ENCODE peak calls at places on chromosomes 5 and 9, in ten cellular contexts. One of them, this sample, is unnamed. For H3K4me1, the result is how much of the 10 kb centered on the place peaks cover.

GRCh38 chr9:135098400-135099105 is 11.1 kb downstream of the OLFM1 start:
- DNase-seq in right atrium auricular region: no peak
- DNase-seq in sigmoid colon: no peak
- DNase-seq in cardiac muscle cell: peak
- DNase-seq in ascending aorta: no peak
- DNase-seq in heart right ventricle: no peak
- DNase-seq in psoas muscle: no peak
- DNase-seq in GM23338: peak
- DNase-seq in MM.1S: peak
- DNase-seq in uterus: no peak
- DNase-seq in this sample: no peak

GRCh38 chr5:89989831-89990230 is 419.7 kb downstream of the CETN3 start:
- DNase-seq in right atrium auricular region: no peak
- DNase-seq in sigmoid colon: no peak
- DNase-seq in cardiac muscle cell: no peak
- DNase-seq in ascending aorta: no peak
- DNase-seq in heart right ventricle: no peak
- DNase-seq in psoas muscle: no peak
- DNase-seq in GM23338: no peak
- DNase-seq in MM.1S: no peak
- DNase-seq in uterus: no peak
- DNase-seq in this sample: no peak

GRCh38 chr5:172163346-172163745 is 24.7 kb downstream of the STK10 start:
- DNase-seq in right atrium auricular region: peak
- DNase-seq in sigmoid colon: no peak
- DNase-seq in cardiac muscle cell: peak
- DNase-seq in ascending aorta: no peak
- DNase-seq in heart right ventricle: no peak
- DNase-seq in psoas muscle: peak
- DNase-seq in GM23338: no peak
- DNase-seq in MM.1S: no peak
- DNase-seq in uterus: no peak
- DNase-seq in this sample: no peak

GRCh38 chr9:7782390-7783120 is 17.0 kb downstream of the DMAC1 start:
- DNase-seq in right atrium auricular region: no peak
- DNase-seq in sigmoid colon: no peak
- DNase-seq in cardiac muscle cell: no peak
- DNase-seq in ascending aorta: no peak
- DNase-seq in heart right ventricle: no peak
- DNase-seq in psoas muscle: no peak
- DNase-seq in GM23338: no peak
- DNase-seq in MM.1S: no peak
- DNase-seq in uterus: no peak
- DNase-seq in this sample: no peak

GRCh38 chr9:76704601-76705204 is 59.5 kb upstream of the PCA3 start:
- DNase-seq in right atrium auricular region: no peak
- DNase-seq in sigmoid colon: no peak
- DNase-seq in cardiac muscle cell: peak
- DNase-seq in ascending aorta: no peak
- DNase-seq in heart right ventricle: peak
- DNase-seq in psoas muscle: no peak
- DNase-seq in GM23338: peak
- DNase-seq in MM.1S: peak
- DNase-seq in uterus: no peak
- DNase-seq in this sample: no peak

GRCh38 chr5:66224273-66224672 is 80.2 kb downstream of the SREK1 start:
- DNase-seq in right atrium auricular region: no peak
- DNase-seq in sigmoid colon: no peak
- DNase-seq in cardiac muscle cell: no peak
- DNase-seq in ascending aorta: no peak
- DNase-seq in heart right ventricle: no peak
- DNase-seq in psoas muscle: no peak
- DNase-seq in GM23338: no peak
- DNase-seq in MM.1S: no peak
- DNase-seq in uterus: no peak
- DNase-seq in this sample: no peak

GRCh38 chr5:10111575-10111974 is 138.1 kb downstream of the ATPSCKMT start:
- DNase-seq in right atrium auricular region: no peak
- DNase-seq in sigmoid colon: no peak
- DNase-seq in cardiac muscle cell: peak
- DNase-seq in ascending aorta: no peak
- DNase-seq in heart right ventricle: no peak
- DNase-seq in psoas muscle: no peak
- DNase-seq in GM23338: peak
- DNase-seq in MM.1S: peak
- DNase-seq in uterus: no peak
- DNase-seq in this sample: no peak

GRCh38 chr5:176846335-176847140 is 36.2 kb downstream of the UNC5A start:
- DNase-seq in right atrium auricular region: no peak
- DNase-seq in sigmoid colon: no peak
- DNase-seq in cardiac muscle cell: no peak
- DNase-seq in ascending aorta: no peak
- DNase-seq in heart right ventricle: no peak
- DNase-seq in psoas muscle: no peak
- DNase-seq in GM23338: peak
- DNase-seq in MM.1S: no peak
- DNase-seq in uterus: no peak
- DNase-seq in this sample: no peak

GRCh38 chr9:83116026-83116425 is 53.1 kb upstream of the RASEF start:
- DNase-seq in right atrium auricular region: no peak
- DNase-seq in sigmoid colon: no peak
- DNase-seq in cardiac muscle cell: no peak
- DNase-seq in ascending aorta: no peak
- DNase-seq in heart right ventricle: no peak
- DNase-seq in psoas muscle: no peak
- DNase-seq in GM23338: no peak
- DNase-seq in MM.1S: no peak
- DNase-seq in uterus: no peak
- DNase-seq in this sample: no peak

GRCh38 chr9:83106272-83106671 is 43.3 kb upstream of the RASEF start:
- DNase-seq in right atrium auricular region: no peak
- DNase-seq in sigmoid colon: no peak
- DNase-seq in cardiac muscle cell: no peak
- DNase-seq in ascending aorta: no peak
- DNase-seq in heart right ventricle: no peak
- DNase-seq in psoas muscle: no peak
- DNase-seq in GM23338: no peak
- DNase-seq in MM.1S: no peak
- DNase-seq in uterus: no peak
- DNase-seq in this sample: no peak

GRCh38 chr9:83106772-83107171 is 43.8 kb upstream of the RASEF start:
- DNase-seq in right atrium auricular region: no peak
- DNase-seq in sigmoid colon: no peak
- DNase-seq in cardiac muscle cell: no peak
- DNase-seq in ascending aorta: no peak
- DNase-seq in heart right ventricle: no peak
- DNase-seq in psoas muscle: no peak
- DNase-seq in GM23338: no peak
- DNase-seq in MM.1S: no peak
- DNase-seq in uterus: no peak
- DNase-seq in this sample: no peak

GRCh38 chr9:83108208-83108607 is 45.3 kb upstream of the RASEF start:
- DNase-seq in right atrium auricular region: no peak
- DNase-seq in sigmoid colon: no peak
- DNase-seq in cardiac muscle cell: no peak
- DNase-seq in ascending aorta: no peak
- DNase-seq in heart right ventricle: no peak
- DNase-seq in psoas muscle: no peak
- DNase-seq in GM23338: no peak
- DNase-seq in MM.1S: no peak
- DNase-seq in uterus: no peak
- DNase-seq in this sample: no peak

DNA sequence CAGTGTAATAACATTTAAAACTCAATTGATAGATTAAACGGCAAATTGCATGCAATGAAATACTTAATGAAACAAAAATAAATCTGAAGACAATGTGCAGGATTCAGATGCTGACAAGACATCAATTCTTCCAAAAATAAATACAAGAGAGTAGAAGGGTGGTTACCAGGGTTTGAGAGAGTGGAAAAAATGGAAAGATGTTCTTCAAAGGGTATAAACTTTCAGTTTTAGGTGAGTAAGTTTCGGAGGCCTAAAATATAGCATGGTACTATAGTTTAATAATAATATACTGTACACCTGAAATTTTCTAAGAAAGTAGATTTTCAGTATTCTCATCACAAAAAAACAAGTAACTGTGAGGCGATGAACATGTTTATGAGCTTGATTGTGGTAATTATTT is 48.2 kb upstream of the RASEF start:
- DNase-seq in right atrium auricular region: no peak
- DNase-seq in sigmoid colon: no peak
- DNase-seq in cardiac muscle cell: no peak
- DNase-seq in ascending aorta: no peak
- DNase-seq in heart right ventricle: no peak
- DNase-seq in psoas muscle: no peak
- DNase-seq in GM23338: no peak
- DNase-seq in MM.1S: peak
- DNase-seq in uterus: no peak
- DNase-seq in this sample: no peak
- TF ChIP-seq CTCF in right atrium auricular region: no peak
- TF ChIP-seq CTCF in sigmoid colon: no peak
- TF ChIP-seq CTCF in cardiac muscle cell: no peak
- TF ChIP-seq CTCF in ascending aorta: no peak
- TF ChIP-seq CTCF in heart right ventricle: no peak
- TF ChIP-seq CTCF in psoas muscle: no peak
- TF ChIP-seq CTCF in GM23338: no peak
- TF ChIP-seq CTCF in MM.1S: no peak
- TF ChIP-seq CTCF in uterus: no peak
- TF ChIP-seq CTCF in this sample: no peak

GRCh38 chr9:33293782-33294181 is 3.5 kb downstream of the NFX1 start:
- DNase-seq in right atrium auricular region: no peak
- DNase-seq in sigmoid colon: no peak
- DNase-seq in cardiac muscle cell: no peak
- DNase-seq in ascending aorta: no peak
- DNase-seq in heart right ventricle: no peak
- DNase-seq in psoas muscle: no peak
- DNase-seq in GM23338: no peak
- DNase-seq in MM.1S: no peak
- DNase-seq in uterus: no peak
- DNase-seq in this sample: no peak

GRCh38 chr9:33290994-33291397 is 680 bp downstream of the NFX1 start:
- DNase-seq in right atrium auricular region: no peak
- DNase-seq in sigmoid colon: no peak
- DNase-seq in cardiac muscle cell: no peak
- DNase-seq in ascending aorta: no peak
- DNase-seq in heart right ventricle: no peak
- DNase-seq in psoas muscle: no peak
- DNase-seq in GM23338: no peak
- DNase-seq in MM.1S: peak
- DNase-seq in uterus: no peak
- DNase-seq in this sample: no peak

GRCh38 chr9:33297455-33297854 is 7.1 kb downstream of the NFX1 start:
- DNase-seq in right atrium auricular region: no peak
- DNase-seq in sigmoid colon: peak
- DNase-seq in cardiac muscle cell: no peak
- DNase-seq in ascending aorta: no peak
- DNase-seq in heart right ventricle: peak
- DNase-seq in psoas muscle: no peak
- DNase-seq in GM23338: no peak
- DNase-seq in MM.1S: peak
- DNase-seq in uterus: no peak
- DNase-seq in this sample: no peak

GRCh38 chr9:33295571-33295970 is 5.3 kb downstream of the NFX1 start:
- DNase-seq in right atrium auricular region: no peak
- DNase-seq in sigmoid colon: no peak
- DNase-seq in cardiac muscle cell: no peak
- DNase-seq in ascending aorta: no peak
- DNase-seq in heart right ventricle: no peak
- DNase-seq in psoas muscle: no peak
- DNase-seq in GM23338: no peak
- DNase-seq in MM.1S: no peak
- DNase-seq in uterus: no peak
- DNase-seq in this sample: no peak

GRCh38 chr9:33294670-33295432 is 4.5 kb downstream of the NFX1 start:
- DNase-seq in right atrium auricular region: no peak
- DNase-seq in sigmoid colon: no peak
- DNase-seq in cardiac muscle cell: no peak
- DNase-seq in ascending aorta: no peak
- DNase-seq in heart right ventricle: no peak
- DNase-seq in psoas muscle: no peak
- DNase-seq in GM23338: no peak
- DNase-seq in MM.1S: no peak
- DNase-seq in uterus: no peak
- DNase-seq in this sample: no peak
- H3K4me1 ChIP-seq in right atrium auricular region: half or more
- H3K4me1 ChIP-seq in sigmoid colon: half or more
- H3K4me1 ChIP-seq in cardiac muscle cell: under half
- H3K4me1 ChIP-seq in ascending aorta: under half
- H3K4me1 ChIP-seq in heart right ventricle: half or more
- H3K4me1 ChIP-seq in psoas muscle: half or more
- H3K4me1 ChIP-seq in GM23338: under half
- H3K4me1 ChIP-seq in MM.1S: half or more
- H3K4me1 ChIP-seq in uterus: under half
- H3K4me1 ChIP-seq in this sample: under half

GRCh38 chr5:138946241-138946623 is 71.1 kb upstream of the LRRTM2 start:
- DNase-seq in right atrium auricular region: no peak
- DNase-seq in sigmoid colon: peak
- DNase-seq in cardiac muscle cell: peak
- DNase-seq in ascending aorta: peak
- DNase-seq in heart right ventricle: no peak
- DNase-seq in psoas muscle: no peak
- DNase-seq in GM23338: no peak
- DNase-seq in MM.1S: no peak
- DNase-seq in uterus: no peak
- DNase-seq in this sample: no peak

GRCh38 chr5:138946831-138947560 is 71.9 kb upstream of the LRRTM2 start:
- DNase-seq in right atrium auricular region: no peak
- DNase-seq in sigmoid colon: peak
- DNase-seq in cardiac muscle cell: no peak
- DNase-seq in ascending aorta: peak
- DNase-seq in heart right ventricle: no peak
- DNase-seq in psoas muscle: no peak
- DNase-seq in GM23338: no peak
- DNase-seq in MM.1S: no peak
- DNase-seq in uterus: no peak
- DNase-seq in this sample: no peak

GRCh38 chr5:138943615-138944173 is 68.6 kb upstream of the LRRTM2 start:
- DNase-seq in right atrium auricular region: no peak
- DNase-seq in sigmoid colon: no peak
- DNase-seq in cardiac muscle cell: no peak
- DNase-seq in ascending aorta: no peak
- DNase-seq in heart right ventricle: no peak
- DNase-seq in psoas muscle: no peak
- DNase-seq in GM23338: no peak
- DNase-seq in MM.1S: no peak
- DNase-seq in uterus: no peak
- DNase-seq in this sample: no peak

GRCh38 chr5:138944527-138945322 is 69.6 kb upstream of the LRRTM2 start:
- DNase-seq in right atrium auricular region: no peak
- DNase-seq in sigmoid colon: no peak
- DNase-seq in cardiac muscle cell: no peak
- DNase-seq in ascending aorta: peak
- DNase-seq in heart right ventricle: no peak
- DNase-seq in psoas muscle: no peak
- DNase-seq in GM23338: no peak
- DNase-seq in MM.1S: no peak
- DNase-seq in uterus: no peak
- DNase-seq in this sample: no peak

DNA sequence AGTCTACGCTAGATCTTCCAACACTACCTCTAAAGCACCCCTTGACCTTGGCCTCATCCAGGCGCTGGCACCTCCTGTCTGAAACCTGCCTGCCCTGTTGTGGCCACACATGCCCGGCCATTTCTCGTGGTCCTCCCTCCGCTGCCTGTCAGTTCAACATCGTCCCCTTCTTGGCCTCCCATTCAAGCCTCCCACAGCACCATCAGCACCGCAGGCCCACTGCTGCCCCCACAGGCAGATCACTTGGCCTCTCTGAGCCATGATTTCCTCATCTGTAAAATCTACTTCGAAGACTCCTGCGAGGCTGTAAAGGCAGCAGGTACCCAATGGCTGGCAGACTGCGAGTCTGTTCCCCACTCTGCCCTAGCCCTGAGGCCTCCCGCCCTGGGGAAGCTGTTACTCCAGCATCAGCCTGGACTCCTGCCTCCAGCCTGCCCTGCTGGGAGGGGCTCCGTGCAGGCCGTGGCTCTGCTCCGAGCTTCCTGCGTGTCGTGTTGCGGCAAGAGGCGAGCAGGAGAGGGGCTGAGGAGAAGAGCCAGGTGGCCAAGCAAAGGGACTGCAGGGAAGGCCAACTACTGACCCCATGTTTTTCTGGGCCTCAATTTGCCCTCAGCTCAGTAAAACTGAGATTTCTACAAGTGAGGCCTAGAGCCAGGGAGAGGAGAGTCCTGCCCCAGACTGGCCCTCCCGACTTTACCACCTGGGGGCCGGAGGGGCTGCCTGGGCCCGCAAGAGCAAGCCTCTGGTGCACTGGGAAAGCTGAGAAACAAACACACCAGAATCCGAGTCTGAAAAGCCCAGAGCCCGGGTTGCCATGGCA is 70.5 kb upstream of the LRRTM2 start:
- DNase-seq in right atrium auricular region: no peak
- DNase-seq in sigmoid colon: peak
- DNase-seq in cardiac muscle cell: no peak
- DNase-seq in ascending aorta: peak
- DNase-seq in heart right ventricle: no peak
- DNase-seq in psoas muscle: no peak
- DNase-seq in GM23338: peak
- DNase-seq in MM.1S: no peak
- DNase-seq in uterus: no peak
- DNase-seq in this sample: no peak
- TF ChIP-seq CTCF in right atrium auricular region: no peak
- TF ChIP-seq CTCF in sigmoid colon: no peak
- TF ChIP-seq CTCF in cardiac muscle cell: no peak
- TF ChIP-seq CTCF in ascending aorta: no peak
- TF ChIP-seq CTCF in heart right ventricle: no peak
- TF ChIP-seq CTCF in psoas muscle: no peak
- TF ChIP-seq CTCF in GM23338: peak
- TF ChIP-seq CTCF in MM.1S: no peak
- TF ChIP-seq CTCF in uterus: no peak
- TF ChIP-seq CTCF in this sample: no peak

GRCh38 chr5:139708877-139709586 is 60.9 kb downstream of the CXXC5 start:
- DNase-seq in right atrium auricular region: no peak
- DNase-seq in sigmoid colon: peak
- DNase-seq in cardiac muscle cell: peak
- DNase-seq in ascending aorta: peak
- DNase-seq in heart right ventricle: peak
- DNase-seq in psoas muscle: peak
- DNase-seq in GM23338: peak
- DNase-seq in MM.1S: no peak
- DNase-seq in uterus: peak
- DNase-seq in this sample: no peak

GRCh38 chr5:139708434-139708849 is 60.3 kb downstream of the CXXC5 start:
- DNase-seq in right atrium auricular region: no peak
- DNase-seq in sigmoid colon: no peak
- DNase-seq in cardiac muscle cell: no peak
- DNase-seq in ascending aorta: no peak
- DNase-seq in heart right ventricle: no peak
- DNase-seq in psoas muscle: no peak
- DNase-seq in GM23338: peak
- DNase-seq in MM.1S: no peak
- DNase-seq in uterus: no peak
- DNase-seq in this sample: no peak

GRCh38 chr5:139705655-139706587 is 57.8 kb downstream of the CXXC5 start:
- DNase-seq in right atrium auricular region: no peak
- DNase-seq in sigmoid colon: no peak
- DNase-seq in cardiac muscle cell: no peak
- DNase-seq in ascending aorta: no peak
- DNase-seq in heart right ventricle: no peak
- DNase-seq in psoas muscle: no peak
- DNase-seq in GM23338: peak
- DNase-seq in MM.1S: no peak
- DNase-seq in uterus: no peak
- DNase-seq in this sample: no peak

GRCh38 chr5:139709587-139710369 is 61.6 kb downstream of the CXXC5 start:
- DNase-seq in right atrium auricular region: no peak
- DNase-seq in sigmoid colon: no peak
- DNase-seq in cardiac muscle cell: no peak
- DNase-seq in ascending aorta: no peak
- DNase-seq in heart right ventricle: peak
- DNase-seq in psoas muscle: no peak
- DNase-seq in GM23338: peak
- DNase-seq in MM.1S: no peak
- DNase-seq in uterus: no peak
- DNase-seq in this sample: no peak

DNA sequence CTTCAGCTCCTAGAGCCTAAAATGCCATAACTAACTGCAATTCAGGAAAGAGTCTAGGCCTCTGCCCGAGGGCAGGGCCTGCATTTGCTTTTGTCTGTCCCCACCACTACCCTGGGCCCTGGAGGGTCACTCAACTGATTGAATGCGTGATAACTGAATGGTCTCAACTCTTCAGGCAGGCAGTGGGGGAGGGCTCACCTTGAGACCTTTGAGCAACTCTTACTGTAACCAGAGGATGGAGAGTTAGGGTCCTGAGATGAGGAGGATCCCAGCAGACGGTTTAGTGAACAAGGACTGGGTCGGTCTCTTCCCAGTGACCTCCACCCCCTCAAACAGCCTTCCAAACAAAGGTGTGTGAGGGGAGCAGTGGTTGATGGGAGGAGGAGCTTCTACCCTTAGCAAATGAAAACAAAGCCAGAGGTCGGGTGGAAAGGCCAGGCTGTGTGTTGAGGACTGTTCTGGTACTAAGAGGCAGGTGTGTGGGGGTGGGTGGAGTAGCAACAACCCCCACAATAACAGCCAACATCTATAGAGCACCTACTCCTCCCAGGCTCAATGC is 59.4 kb downstream of the CXXC5 start:
- DNase-seq in right atrium auricular region: no peak
- DNase-seq in sigmoid colon: no peak
- DNase-seq in cardiac muscle cell: no peak
- DNase-seq in ascending aorta: no peak
- DNase-seq in heart right ventricle: no peak
- DNase-seq in psoas muscle: no peak
- DNase-seq in GM23338: peak
- DNase-seq in MM.1S: no peak
- DNase-seq in uterus: no peak
- DNase-seq in this sample: no peak
- H3K4me1 ChIP-seq in right atrium auricular region: under half
- H3K4me1 ChIP-seq in sigmoid colon: under half
- H3K4me1 ChIP-seq in cardiac muscle cell: under half
- H3K4me1 ChIP-seq in ascending aorta: under half
- H3K4me1 ChIP-seq in heart right ventricle: under half
- H3K4me1 ChIP-seq in psoas muscle: under half
- H3K4me1 ChIP-seq in GM23338: under half
- H3K4me1 ChIP-seq in MM.1S: under half
- H3K4me1 ChIP-seq in uterus: under half
- H3K4me1 ChIP-seq in this sample: under half

This sample was measured in ovary.